ENCODE peak calls at places on chromosomes 4 and X, in four cellular contexts. A is cardiac fibroblast, C is fibroblast of mammary gland, X is spleen. T is an unnamed sample.

GRCh38 chrX:124234348-124234747 is 98.1 kb upstream of the TEX13D start:
- DNase-seq in C (no peak), A (no peak), X (no peak), T (no peak)

GRCh38 chrX:71870337-71871098 is 40.1 kb upstream of the NHSL2 start:
- DNase-seq in A (peak; percentile 6), X (no peak), C (peak; percentile 10), T (peak; percentile 1)

GRCh38 chrX:38561126-38561868 is at the start of gene TSPAN7:
- DNase-seq in C (peak; percentile 56), X (peak; percentile 90), A (peak; percentile 69), T (peak; percentile 41)

GRCh38 chr4:173436149-173436579 is 37.2 kb upstream of the SCRG1 start:
- DNase-seq in C (peak; percentile 93), A (peak; percentile 74), X (no peak), T (peak; percentile 90)

GRCh38 chr4:100826808-100827548 is 309.2 kb upstream of the EMCN start:
- DNase-seq in A (no peak), X (no peak), C (no peak), T (no peak)

GRCh38 chr4:5972571-5972970 is 45.7 kb downstream of the C4orf50 start:
- DNase-seq in X (peak; percentile 66), A (no peak), C (no peak), T (no peak)

GRCh38 chr4:187478292-187479205 is 517.0 kb upstream of the ZFP42 start:
- DNase-seq in X (no peak), A (peak; percentile 6), C (peak; percentile 1), T (peak; percentile 85)

GRCh38 chrX:102684772-102685520 is 27.3 kb upstream of the GPRASP2 start:
- DNase-seq in X (no peak), C (no peak), A (no peak), T (no peak)

GRCh38 chrX:10103023-10103422 is 53.8 kb upstream of the CLCN4 start:
- DNase-seq in A (peak; percentile 10), X (peak; percentile 37), C (peak; percentile 38), T (peak; percentile 93)

GRCh38 chr4:137705171-137705783 is 173.0 kb upstream of the PCDH18 start:
- DNase-seq in A (peak; percentile 96), X (no peak), C (peak; percentile 95), T (peak; percentile 90)

GRCh38 chrX:44071847-44072545 is 98.8 kb upstream of the NDP start:
- DNase-seq in X (no peak), C (peak; percentile 79), A (peak; percentile 2), T (peak; percentile 45)

GRCh38 chrX:16869393-16870094 is 618 bp downstream of the RBBP7 start:
- DNase-seq in C (no peak), X (peak; percentile 90), A (peak; percentile 30), T (peak; percentile 65)

GRCh38 chr4:152045781-152046571 is 285.2 kb upstream of the GATB start:
- DNase-seq in X (no peak), C (no peak), A (peak; percentile 14), T (no peak)

GRCh38 chrX:72025236-72025770 is 106.4 kb downstream of the RTL5 start:
- DNase-seq in C (no peak), X (no peak), A (no peak), T (no peak)

GRCh38 chr4:11904117-11904535 is 475.4 kb upstream of the HS3ST1 start:
- DNase-seq in X (peak; percentile 74), A (peak; percentile 96), C (peak; percentile 16), T (peak; percentile 0)

GRCh38 chrX:129115104-129115503 is 408.2 kb downstream of the SMARCA1 start:
- DNase-seq in X (no peak), A (peak; percentile 0), C (peak; percentile 40), T (no peak)

DNA sequence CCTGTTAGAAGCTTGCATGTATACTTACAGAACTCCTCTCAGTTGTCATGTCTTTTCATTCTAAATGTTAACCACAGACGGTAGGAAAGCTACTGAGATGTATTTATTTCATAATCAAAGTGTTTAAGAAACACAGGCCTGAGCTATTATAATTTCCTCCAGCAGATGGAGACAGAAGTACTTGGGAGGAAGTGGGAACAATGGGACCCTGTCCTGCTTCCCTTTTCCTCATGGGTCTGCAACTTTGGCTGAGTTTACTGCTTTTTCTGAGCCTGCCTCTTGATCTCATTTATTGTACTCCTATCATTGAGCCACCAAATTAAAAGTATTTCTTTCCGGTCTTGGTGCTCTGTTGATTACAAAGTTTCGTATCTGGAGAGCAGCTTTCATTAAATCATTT is 67.7 kb upstream of the SPANXN2 start:
- DNase-seq in A (peak; percentile 62), X (no peak), C (peak; percentile 46), T (no peak)
- TF ChIP-seq CTCF in A (peak; percentile 49), X (no peak), C (peak; percentile 58), T (peak; percentile 13)

GRCh38 chrX:45956222-45956867 is 588.9 kb downstream of the ZNF674 start:
- DNase-seq in C (no peak), A (no peak), X (no peak), T (no peak)

GRCh38 chrX:45954026-45954425 is 591.2 kb downstream of the ZNF674 start:
- DNase-seq in C (no peak), A (no peak), X (no peak), T (no peak)

DNA sequence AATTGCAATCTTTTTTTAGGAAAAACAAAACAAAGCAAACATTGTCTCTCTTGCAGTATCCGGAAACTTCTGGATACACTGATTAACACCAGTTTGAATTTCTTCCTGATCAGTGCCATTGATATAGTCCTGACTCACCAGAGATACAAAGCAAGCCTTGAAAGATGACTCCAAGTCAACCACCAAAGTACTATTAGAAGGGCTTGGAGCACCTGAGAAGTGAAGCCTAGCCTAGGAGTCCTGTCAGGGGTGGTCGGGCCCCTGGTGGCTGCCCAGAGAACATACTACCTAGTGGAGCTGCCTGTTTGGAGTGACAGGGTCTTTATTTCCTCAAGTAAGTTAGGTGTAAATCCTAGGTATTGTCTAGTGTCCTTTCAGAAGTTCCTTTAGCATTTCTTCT is 593.2 kb downstream of the ZNF674 start:
- DNase-seq in A (no peak), X (no peak), C (no peak), T (no peak)
- TF ChIP-seq CTCF in A (no peak), X (no peak), C (no peak), T (no peak)

GRCh38 chr4:178633263-178633662 is 1191.0 kb upstream of the AGA start:
- DNase-seq in X (no peak), A (no peak), C (no peak), T (no peak)
- TF ChIP-seq CTCF in X (no peak), A (no peak), C (no peak), T (no peak)

GRCh38 chr4:157204634-157205244 is 15.8 kb upstream of the GRIA2 start:
- DNase-seq in C (peak; percentile 19), X (peak; percentile 77), A (peak; percentile 13), T (no peak)
- TF ChIP-seq CTCF in C (peak; percentile 49), X (no peak), A (peak; percentile 63), T (peak; percentile 30)

GRCh38 chr4:95161781-95162469 is 386.8 kb downstream of the UNC5C start:
- DNase-seq in C (no peak), A (no peak), X (no peak), T (no peak)

GRCh38 chr4:95170176-95170575 is 378.6 kb downstream of the UNC5C start:
- DNase-seq in C (no peak), A (no peak), X (no peak), T (no peak)

GRCh38 chr4:95165926-95166524 is 382.7 kb downstream of the UNC5C start:
- DNase-seq in A (peak; percentile 85), C (peak; percentile 72), X (no peak), T (peak; percentile 23)

GRCh38 chr4:95162867-95163266 is 385.9 kb downstream of the UNC5C start:
- DNase-seq in X (no peak), A (no peak), C (no peak), T (no peak)

DNA sequence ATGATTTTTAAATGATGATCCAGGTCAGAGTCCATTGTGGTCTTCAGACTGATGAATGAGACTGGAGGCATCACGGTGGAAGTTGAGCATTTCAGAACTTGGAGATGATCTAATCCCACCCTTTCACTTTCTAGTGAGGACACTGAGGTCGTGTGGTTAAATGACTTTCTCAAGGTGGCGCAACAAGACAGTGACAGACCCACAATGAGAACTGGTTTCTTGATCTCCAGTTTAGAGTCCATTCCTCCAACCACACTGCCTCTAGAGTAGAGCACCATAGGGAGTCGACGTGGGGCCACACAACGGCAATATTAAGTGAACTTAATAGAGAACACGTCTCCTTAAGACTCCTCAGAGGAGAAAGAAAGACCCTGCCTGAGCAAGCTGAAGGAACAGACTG is 381.0 kb downstream of the UNC5C start:
- DNase-seq in X (no peak), A (no peak), C (no peak), T (no peak)
- TF ChIP-seq CTCF in X (no peak), A (no peak), C (no peak), T (no peak)

GRCh38 chr4:85228264-85228663 is 246.7 kb upstream of the ARHGAP24 start:
- DNase-seq in A (no peak), X (no peak), C (no peak), T (peak; percentile 10)
- TF ChIP-seq CTCF in A (no peak), X (no peak), C (no peak), T (no peak)

T was measured in foreskin fibroblast.